ENCODE peak calls at places on chromosomes 7 and 10, in eight cellular contexts. Y is ovary, W is brain microvascular endothelial cell, B is right atrium auricular region, F is fibroblast of villous mesenchyme, A is heart left ventricle, G is progenitor cell of endocrine pancreas, X is A549. C is an unnamed sample.

GRCh38 chr7:45598697-45599520 is 24.7 kb downstream of the ADCY1 start:
- DNase-seq in Y (no peak), W (no peak), B (peak), F (no peak), A (no peak), G (no peak), X (no peak), C (peak)

GRCh38 chr7:101681170-101682007 is 52.3 kb upstream of the MYL10 start:
- DNase-seq in Y (peak), W (peak), B (peak), F (peak), A (peak), G (no peak), X (peak), C (no peak)

GRCh38 chr7:157079116-157079515 is 59.6 kb upstream of the UBE3C start:
- DNase-seq in Y (no peak), W (no peak), B (no peak), F (no peak), A (no peak), G (no peak), X (no peak), C (no peak)

GRCh38 chr10:1538531-1539061 is 198.7 kb downstream of the ADARB2 start:
- DNase-seq in Y (no peak), W (no peak), B (no peak), F (no peak), A (no peak), G (no peak), X (no peak), C (no peak)

GRCh38 chr7:47241112-47242065 is 340.5 kb downstream of the TNS3 start:
- DNase-seq in Y (no peak), W (no peak), B (no peak), F (peak), A (no peak), G (no peak), X (no peak), C (no peak)

GRCh38 chr7:81333004-81333403 is 414.2 kb upstream of the SEMA3C start:
- DNase-seq in Y (no peak), W (peak), B (no peak), F (peak), A (no peak), G (no peak), X (no peak), C (no peak)

GRCh38 chr7:15967121-15967520 is 280.6 kb upstream of the MEOX2 start:
- DNase-seq in Y (no peak), W (no peak), B (no peak), F (no peak), A (no peak), G (no peak), X (no peak), C (no peak)

GRCh38 chr10:132532784-132533560 is 4.6 kb upstream of the INPP5A start:
- DNase-seq in Y (peak), W (peak), B (no peak), F (peak), A (no peak), G (no peak), X (no peak), C (no peak)

GRCh38 chr7:94183289-94183749 is 179.2 kb upstream of the BET1 start:
- DNase-seq in Y (peak), W (peak), B (no peak), F (peak), A (peak), G (no peak), X (peak), C (no peak)

GRCh38 chr7:104017001-104017400 is 27.5 kb upstream of the RELN start:
- DNase-seq in Y (no peak), W (no peak), B (no peak), F (no peak), A (no peak), G (no peak), X (no peak), C (no peak)

GRCh38 chr10:86644412-86645110 is 9.8 kb upstream of the OPN4 start:
- DNase-seq in Y (no peak), W (peak), B (no peak), F (peak), A (peak), G (no peak), X (no peak), C (no peak)
- TF ChIP-seq CTCF in Y (no peak), W (peak), B (no peak), F (peak), A (no peak), G (peak), X (no peak), C (no peak)

DNA sequence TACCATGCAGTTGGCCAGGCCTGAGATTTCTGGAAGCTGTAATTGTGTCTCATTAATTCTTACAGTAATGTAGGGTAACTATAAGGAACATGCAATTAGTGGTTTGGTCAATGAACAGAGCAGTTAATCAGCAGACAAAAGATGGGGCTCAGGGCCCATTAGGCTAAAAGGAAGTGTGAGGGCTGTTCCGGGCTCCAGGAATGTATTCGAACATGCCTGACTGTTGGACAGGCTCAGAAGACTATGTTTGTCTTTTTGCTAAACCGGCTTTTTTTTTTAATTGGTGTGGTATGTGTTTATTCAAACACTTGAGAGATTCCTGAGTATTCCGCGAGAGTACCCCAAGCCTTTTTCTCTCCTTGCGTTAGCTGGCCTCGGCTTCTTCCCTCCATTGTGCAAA is 42.5 kb upstream of the FZD8 start:
- DNase-seq in Y (no peak), W (no peak), B (no peak), F (no peak), A (no peak), G (no peak), X (no peak), C (no peak)
- TF ChIP-seq CTCF in Y (no peak), W (no peak), B (no peak), F (no peak), A (no peak), G (no peak), X (no peak), C (no peak)

GRCh38 chr10:97713351-97713827 is at the start of gene MARVELD1:
- DNase-seq in Y (peak), W (peak), B (peak), F (peak), A (peak), G (no peak), X (peak), C (no peak)

GRCh38 chr10:97711640-97712267 is 1.8 kb upstream of the MARVELD1 start:
- DNase-seq in Y (no peak), W (no peak), B (no peak), F (no peak), A (no peak), G (no peak), X (no peak), C (no peak)

GRCh38 chr10:97715259-97715874 is 1.8 kb downstream of the MARVELD1 start:
- DNase-seq in Y (no peak), W (no peak), B (no peak), F (no peak), A (no peak), G (no peak), X (no peak), C (no peak)

GRCh38 chr10:97714401-97715258 is 1.1 kb downstream of the MARVELD1 start:
- DNase-seq in Y (peak), W (peak), B (peak), F (peak), A (peak), G (peak), X (peak), C (no peak)

GRCh38 chr10:97713828-97714400 is 384 bp downstream of the MARVELD1 start:
- DNase-seq in Y (peak), W (peak), B (peak), F (peak), A (peak), G (peak), X (peak), C (peak)
- TF ChIP-seq CTCF in Y (no peak), W (peak), B (no peak), F (peak), A (no peak), G (peak), X (peak), C (no peak)

GRCh38 chr10:83961620-83962019 is 177.7 kb upstream of the GHITM start:
- DNase-seq in Y (no peak), W (no peak), B (no peak), F (no peak), A (no peak), G (no peak), X (no peak), C (no peak)
- TF ChIP-seq CTCF in Y (no peak), W (no peak), B (no peak), F (no peak), A (no peak), G (no peak), X (no peak), C (no peak)

DNA sequence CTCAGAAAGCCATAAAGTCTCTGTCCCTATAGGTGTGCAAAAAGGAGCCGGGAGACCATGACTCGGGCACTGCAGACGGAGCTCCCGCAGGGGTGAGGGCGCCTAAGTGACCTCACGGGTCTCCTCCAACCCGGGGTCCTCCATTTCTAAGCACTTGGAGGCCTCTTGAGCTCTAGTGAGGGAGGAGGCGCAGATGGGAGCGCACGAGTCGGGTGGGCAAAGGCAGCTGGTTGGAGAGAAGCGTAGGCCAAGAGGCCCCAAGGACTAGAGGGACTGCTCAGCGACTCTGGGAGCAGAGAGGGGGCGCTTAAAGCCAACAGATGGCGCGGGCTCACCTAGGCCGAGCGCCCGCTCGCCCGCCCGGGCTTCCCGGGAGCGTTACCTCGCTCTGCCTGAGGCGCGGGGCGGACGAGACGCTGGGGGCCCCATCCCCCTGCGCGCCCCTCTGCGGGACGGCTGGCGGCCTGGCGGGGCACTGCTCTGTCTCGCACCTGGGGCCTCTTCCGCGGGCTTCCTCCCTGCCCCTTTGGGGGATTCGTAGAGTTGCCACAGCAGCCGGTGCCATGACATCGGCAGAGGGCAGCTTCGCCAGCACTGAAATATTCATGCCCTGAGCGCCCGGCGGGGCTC is 521 bp upstream of the CDH23 start:
- DNase-seq in Y (peak), W (no peak), B (peak), F (no peak), A (peak), G (peak), X (peak), C (no peak)
- TF ChIP-seq CTCF in Y (peak), W (peak), B (no peak), F (no peak), A (peak), G (peak), X (peak), C (no peak)

GRCh38 chr7:38539477-38540081 is 91.6 kb downstream of the AMPH start:
- DNase-seq in Y (no peak), W (no peak), B (no peak), F (no peak), A (no peak), G (no peak), X (no peak), C (no peak)
- TF ChIP-seq CTCF in Y (no peak), W (no peak), B (no peak), F (no peak), A (no peak), G (no peak), X (no peak), C (no peak)

C was measured in natural killer cell.